ENCODE peak calls at places on chromosomes 4 and X, in nine cellular contexts. G is MM.1S, O is right lobe of liver, I is lung, R is mesendoderm, H is RWPE1, X is dorsolateral prefrontal cortex, S is neural progenitor cell, C is PC-3. T is an unnamed sample.

GRCh38 chr4:6746721-6747689 is 31.0 kb downstream of the BLOC1S4 start:
- DNase-seq in H (no peak), G (no peak), R (no peak), S (no peak), X (no peak), C (peak; percentile 66), I (peak; percentile 88), O (peak; percentile 90), T (no peak)

GRCh38 chr4:100721077-100721476 is 203.3 kb upstream of the EMCN start:
- DNase-seq in I (no peak), O (no peak), H (no peak), X (no peak), R (no peak), C (no peak), S (no peak), G (peak; percentile 46), T (no peak)

GRCh38 chrX:10496345-10496965 is 123.9 kb downstream of the MID1 start:
- DNase-seq in S (no peak), R (no peak), I (no peak), O (no peak), X (no peak), G (peak; percentile 26), H (no peak), C (no peak), T (no peak)

GRCh38 chrX:151789179-151789800 is 54.7 kb downstream of the CNGA2 start:
- DNase-seq in S (no peak), H (peak; percentile 56), R (no peak), G (no peak), X (no peak), O (no peak), I (no peak), C (peak; percentile 63), T (no peak)

GRCh38 chr4:149264093-149264733 is 551.4 kb downstream of the IQCM start:
- DNase-seq in G (peak; percentile 56), X (no peak), S (peak; percentile 72), O (no peak), C (peak; percentile 61), I (peak; percentile 31), H (peak; percentile 30), R (peak; percentile 73), T (no peak)

GRCh38 chrX:119758682-119759332 is 419 bp downstream of the SOWAHD start:
- DNase-seq in R (peak; percentile 22), H (no peak), X (no peak), I (no peak), C (no peak), G (peak; percentile 52), S (peak; percentile 46), O (no peak), T (no peak)

GRCh38 chrX:110204986-110205385 is 112.9 kb downstream of the AMMECR1 start:
- DNase-seq in H (no peak), S (no peak), X (no peak), O (no peak), I (no peak), G (no peak), R (no peak), C (peak; percentile 52), T (no peak)

GRCh38 chr4:137278431-137278830 is 253.9 kb downstream of the PCDH18 start:
- DNase-seq in R (no peak), C (no peak), H (no peak), G (no peak), S (no peak), X (no peak), O (no peak), I (no peak), T (no peak)

GRCh38 chr4:6195602-6196319 is 4.6 kb downstream of the JAKMIP1 start:
- DNase-seq in O (no peak), C (no peak), G (no peak), I (no peak), S (no peak), H (no peak), R (no peak), X (no peak), T (no peak)

GRCh38 chrX:141936080-141936479 is 32.4 kb downstream of the MAGEC1 start:
- DNase-seq in S (peak; percentile 2), O (no peak), R (peak; percentile 26), I (no peak), H (no peak), X (no peak), C (peak; percentile 43), G (peak; percentile 24), T (no peak)

GRCh38 chr4:78166582-78166981 is 109.5 kb downstream of the FRAS1 start:
- DNase-seq in X (no peak), G (peak; percentile 33), O (no peak), C (peak; percentile 6), H (no peak), R (no peak), I (no peak), S (no peak), T (no peak)

GRCh38 chr4:41320278-41320677 is 63.5 kb downstream of the UCHL1 start:
- DNase-seq in H (no peak), R (no peak), G (no peak), C (peak; percentile 68), S (no peak), O (no peak), I (no peak), X (no peak), T (no peak)

GRCh38 chr4:183437452-183437851 is 7.0 kb upstream of the CDKN2AIP start:
- DNase-seq in C (no peak), I (no peak), R (no peak), H (no peak), G (no peak), O (no peak), X (no peak), S (no peak), T (no peak)

GRCh38 chr4:16843831-16844508 is 54.5 kb downstream of the LDB2 start:
- DNase-seq in S (no peak), G (no peak), R (peak; percentile 66), O (no peak), C (no peak), I (no peak), H (no peak), X (no peak), T (no peak)

GRCh38 chr4:81506731-81507130 is 35.0 kb upstream of the RASGEF1B start:
- DNase-seq in I (no peak), G (no peak), S (no peak), R (no peak), C (no peak), X (no peak), H (no peak), O (no peak), T (no peak)
- H3K27ac ChIP-seq in I (no peak overlapping the region), G (peak overlapping the region; percentile 93), S (no peak overlapping the region), R (no peak overlapping the region), C (no peak overlapping the region), X (no peak overlapping the region), H (no peak overlapping the region), O (no peak overlapping the region), T (no peak overlapping the region)

DNA sequence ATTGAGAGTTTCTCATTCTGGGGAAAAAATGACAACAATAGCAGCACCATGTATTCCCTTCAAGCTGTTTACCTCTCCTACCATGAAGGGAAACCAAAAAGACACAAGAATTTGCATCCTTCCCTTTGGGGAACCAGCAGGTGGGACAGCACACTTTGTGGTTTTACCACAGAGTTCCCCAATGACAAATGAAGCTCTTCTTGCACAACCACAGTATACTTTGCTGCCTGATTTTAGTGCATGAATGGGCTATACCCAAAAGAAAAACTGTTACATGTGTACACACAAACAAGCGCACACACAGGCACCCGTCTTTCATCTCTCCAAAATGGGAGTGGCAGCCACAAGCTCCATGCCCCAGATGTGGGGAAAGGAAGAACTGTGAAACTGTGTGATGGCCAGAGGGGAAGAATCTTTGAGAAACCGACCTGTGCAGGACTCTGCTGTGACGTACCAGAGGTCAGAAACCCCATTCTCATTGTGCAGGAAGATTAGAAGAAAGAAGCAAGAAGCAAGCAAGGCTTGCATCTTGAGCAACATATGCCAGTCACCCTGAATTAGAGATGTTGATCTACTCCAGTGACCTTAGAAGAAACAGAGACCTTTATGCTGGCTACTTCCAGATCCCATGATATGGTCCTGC is 2.7 kb upstream of the MAML3 start:
- DNase-seq in S (no peak), C (no peak), X (no peak), G (peak; percentile 80), H (no peak), R (no peak), O (no peak), I (no peak), T (no peak)
- H3K27ac ChIP-seq in S (no peak overlapping the region), C (no peak overlapping the region), X (no peak overlapping the region), G (peak overlapping the region; percentile 46), H (no peak overlapping the region), R (no peak overlapping the region), O (no peak overlapping the region), I (no peak overlapping the region), T (no peak overlapping the region)

GRCh38 chr4:152850377-152850776 is 70.6 kb downstream of the ARFIP1 start:
- DNase-seq in S (peak; percentile 4), C (peak; percentile 41), X (no peak), O (no peak), H (no peak), R (peak; percentile 92), G (peak; percentile 38), I (peak; percentile 70), T (no peak)
- H3K27ac ChIP-seq in S (peak overlapping the region; percentile 26), C (no peak overlapping the region), X (no peak overlapping the region), O (no peak overlapping the region), H (no peak overlapping the region), R (peak overlapping the region; percentile 75), G (peak overlapping the region; percentile 33), I (no peak overlapping the region), T (no peak overlapping the region)

GRCh38 chrX:40877869-40878268 is 142.5 kb upstream of the MED14 start:
- DNase-seq in X (no peak), C (peak; percentile 61), R (no peak), H (no peak), S (no peak), O (no peak), I (no peak), G (peak; percentile 20), T (no peak)
- H3K27ac ChIP-seq in X (no peak overlapping the region), C (no peak overlapping the region), R (no peak overlapping the region), H (no peak overlapping the region), S (no peak overlapping the region), O (no peak overlapping the region), I (no peak overlapping the region), G (no peak overlapping the region), T (no peak overlapping the region)

GRCh38 chr4:153506972-153507678 is 41.0 kb downstream of the TMEM131L start:
- DNase-seq in R (no peak), I (no peak), G (no peak), X (no peak), H (no peak), S (no peak), O (no peak), C (no peak), T (no peak)
- H3K27ac ChIP-seq in R (no peak overlapping the region), I (no peak overlapping the region), G (no peak overlapping the region), X (peak overlapping the region; percentile 9), H (no peak overlapping the region), S (no peak overlapping the region), O (no peak overlapping the region), C (peak overlapping the region; percentile 32), T (no peak overlapping the region)